ENCODE peak calls at places on chromosomes 3 and 15, in ten cellular contexts. One of them, this sample, is unnamed.

GRCh38 chr3:117603097-117603496 is 893.5 kb downstream of the TUSC7 start:
- DNase-seq in spleen: no peak
- DNase-seq in nephron progenitor cell: no peak
- DNase-seq in lower lobe of right lung: no peak
- DNase-seq in HFFc6: no peak
- DNase-seq in heart left ventricle: no peak
- DNase-seq in astrocyte of the spinal cord: no peak
- DNase-seq in hepatocyte: no peak
- DNase-seq in foreskin fibroblast: no peak
- DNase-seq in heart right ventricle: no peak
- DNase-seq in this sample: no peak

GRCh38 chr3:122004123-122004522 is 17.9 kb downstream of the ILDR1 start:
- DNase-seq in spleen: no peak
- DNase-seq in nephron progenitor cell: no peak
- DNase-seq in lower lobe of right lung: no peak
- DNase-seq in HFFc6: no peak
- DNase-seq in heart left ventricle: no peak
- DNase-seq in astrocyte of the spinal cord: no peak
- DNase-seq in hepatocyte: no peak
- DNase-seq in foreskin fibroblast: no peak
- DNase-seq in heart right ventricle: no peak
- DNase-seq in this sample: no peak

GRCh38 chr3:105006164-105006563 is 360.5 kb upstream of the ALCAM start:
- DNase-seq in spleen: no peak
- DNase-seq in nephron progenitor cell: no peak
- DNase-seq in lower lobe of right lung: no peak
- DNase-seq in HFFc6: no peak
- DNase-seq in heart left ventricle: no peak
- DNase-seq in astrocyte of the spinal cord: no peak
- DNase-seq in hepatocyte: no peak
- DNase-seq in foreskin fibroblast: no peak
- DNase-seq in heart right ventricle: no peak
- DNase-seq in this sample: no peak

GRCh38 chr15:78374436-78375393 is 34.6 kb downstream of the CRABP1 start:
- DNase-seq in spleen: peak; percentile 59
- DNase-seq in nephron progenitor cell: no peak
- DNase-seq in lower lobe of right lung: peak; percentile 52
- DNase-seq in HFFc6: no peak
- DNase-seq in heart left ventricle: no peak
- DNase-seq in astrocyte of the spinal cord: no peak
- DNase-seq in hepatocyte: peak; percentile 85
- DNase-seq in foreskin fibroblast: no peak
- DNase-seq in heart right ventricle: no peak
- DNase-seq in this sample: no peak

GRCh38 chr3:43290961-43291360 is 4.6 kb downstream of the SNRK start:
- DNase-seq in spleen: no peak
- DNase-seq in nephron progenitor cell: no peak
- DNase-seq in lower lobe of right lung: no peak
- DNase-seq in HFFc6: no peak
- DNase-seq in heart left ventricle: no peak
- DNase-seq in astrocyte of the spinal cord: peak; percentile 20
- DNase-seq in hepatocyte: no peak
- DNase-seq in foreskin fibroblast: peak; percentile 36
- DNase-seq in heart right ventricle: no peak
- DNase-seq in this sample: no peak

GRCh38 chr3:16723994-16724393 is 118.8 kb upstream of the DAZL start:
- DNase-seq in spleen: no peak
- DNase-seq in nephron progenitor cell: no peak
- DNase-seq in lower lobe of right lung: no peak
- DNase-seq in HFFc6: peak; percentile 54
- DNase-seq in heart left ventricle: no peak
- DNase-seq in astrocyte of the spinal cord: peak; percentile 53
- DNase-seq in hepatocyte: peak; percentile 12
- DNase-seq in foreskin fibroblast: peak; percentile 30
- DNase-seq in heart right ventricle: no peak
- DNase-seq in this sample: no peak

GRCh38 chr3:145188079-145188785 is 972.8 kb downstream of the PLOD2 start:
- DNase-seq in spleen: no peak
- DNase-seq in nephron progenitor cell: no peak
- DNase-seq in lower lobe of right lung: no peak
- DNase-seq in HFFc6: no peak
- DNase-seq in heart left ventricle: no peak
- DNase-seq in astrocyte of the spinal cord: no peak
- DNase-seq in hepatocyte: no peak
- DNase-seq in foreskin fibroblast: no peak
- DNase-seq in heart right ventricle: no peak
- DNase-seq in this sample: no peak

GRCh38 chr3:115512565-115513410 is 110.5 kb upstream of the GAP43 start:
- DNase-seq in spleen: no peak
- DNase-seq in nephron progenitor cell: peak; percentile 71
- DNase-seq in lower lobe of right lung: peak; percentile 48
- DNase-seq in HFFc6: no peak
- DNase-seq in heart left ventricle: peak; percentile 31
- DNase-seq in astrocyte of the spinal cord: peak; percentile 60
- DNase-seq in hepatocyte: peak; percentile 55
- DNase-seq in foreskin fibroblast: peak; percentile 74
- DNase-seq in heart right ventricle: peak; percentile 21
- DNase-seq in this sample: peak; percentile 57

GRCh38 chr3:32176989-32177701 is 61.3 kb upstream of the CMTM8 start:
- DNase-seq in spleen: no peak
- DNase-seq in nephron progenitor cell: peak; percentile 60
- DNase-seq in lower lobe of right lung: no peak
- DNase-seq in HFFc6: peak; percentile 46
- DNase-seq in heart left ventricle: no peak
- DNase-seq in astrocyte of the spinal cord: peak; percentile 64
- DNase-seq in hepatocyte: peak; percentile 82
- DNase-seq in foreskin fibroblast: peak; percentile 87
- DNase-seq in heart right ventricle: no peak
- DNase-seq in this sample: no peak

GRCh38 chr3:32399030-32399620 is 7.5 kb downstream of the CMTM7 start:
- DNase-seq in spleen: no peak
- DNase-seq in nephron progenitor cell: peak; percentile 25
- DNase-seq in lower lobe of right lung: no peak
- DNase-seq in HFFc6: peak; percentile 37
- DNase-seq in heart left ventricle: no peak
- DNase-seq in astrocyte of the spinal cord: peak; percentile 68
- DNase-seq in hepatocyte: peak; percentile 67
- DNase-seq in foreskin fibroblast: peak; percentile 71
- DNase-seq in heart right ventricle: no peak
- DNase-seq in this sample: no peak

GRCh38 chr3:34155666-34156065 is 357.2 kb downstream of the PDCD6IP start:
- DNase-seq in spleen: no peak
- DNase-seq in nephron progenitor cell: no peak
- DNase-seq in lower lobe of right lung: no peak
- DNase-seq in HFFc6: no peak
- DNase-seq in heart left ventricle: no peak
- DNase-seq in astrocyte of the spinal cord: no peak
- DNase-seq in hepatocyte: no peak
- DNase-seq in foreskin fibroblast: no peak
- DNase-seq in heart right ventricle: no peak
- DNase-seq in this sample: no peak

GRCh38 chr15:84833447-84833846 is 16.3 kb downstream of the ALPK3 start:
- DNase-seq in spleen: no peak
- DNase-seq in nephron progenitor cell: no peak
- DNase-seq in lower lobe of right lung: no peak
- DNase-seq in HFFc6: peak; percentile 25
- DNase-seq in heart left ventricle: no peak
- DNase-seq in astrocyte of the spinal cord: peak; percentile 26
- DNase-seq in hepatocyte: peak; percentile 35
- DNase-seq in foreskin fibroblast: peak; percentile 47
- DNase-seq in heart right ventricle: no peak
- DNase-seq in this sample: no peak

GRCh38 chr3:177521305-177521704 is 324.0 kb upstream of the TBL1XR1 start:
- DNase-seq in spleen: no peak
- DNase-seq in nephron progenitor cell: no peak
- DNase-seq in lower lobe of right lung: peak; percentile 84
- DNase-seq in HFFc6: no peak
- DNase-seq in heart left ventricle: no peak
- DNase-seq in astrocyte of the spinal cord: no peak
- DNase-seq in hepatocyte: peak; percentile 81
- DNase-seq in foreskin fibroblast: no peak
- DNase-seq in heart right ventricle: no peak
- DNase-seq in this sample: peak; percentile 41

GRCh38 chr3:177410734-177411133 is 213.5 kb upstream of the TBL1XR1 start:
- DNase-seq in spleen: no peak
- DNase-seq in nephron progenitor cell: no peak
- DNase-seq in lower lobe of right lung: no peak
- DNase-seq in HFFc6: no peak
- DNase-seq in heart left ventricle: no peak
- DNase-seq in astrocyte of the spinal cord: no peak
- DNase-seq in hepatocyte: no peak
- DNase-seq in foreskin fibroblast: no peak
- DNase-seq in heart right ventricle: no peak
- DNase-seq in this sample: no peak

GRCh38 chr3:136146981-136147729 is 49.0 kb downstream of the MSL2 start:
- DNase-seq in spleen: no peak
- DNase-seq in nephron progenitor cell: no peak
- DNase-seq in lower lobe of right lung: no peak
- DNase-seq in HFFc6: no peak
- DNase-seq in heart left ventricle: no peak
- DNase-seq in astrocyte of the spinal cord: no peak
- DNase-seq in hepatocyte: no peak
- DNase-seq in foreskin fibroblast: no peak
- DNase-seq in heart right ventricle: no peak
- DNase-seq in this sample: no peak

GRCh38 chr3:112302061-112302830 is 8.2 kb upstream of the SLC9C1 start:
- DNase-seq in spleen: no peak
- DNase-seq in nephron progenitor cell: no peak
- DNase-seq in lower lobe of right lung: no peak
- DNase-seq in HFFc6: no peak
- DNase-seq in heart left ventricle: no peak
- DNase-seq in astrocyte of the spinal cord: no peak
- DNase-seq in hepatocyte: peak; percentile 79
- DNase-seq in foreskin fibroblast: peak; percentile 6
- DNase-seq in heart right ventricle: no peak
- DNase-seq in this sample: no peak

GRCh38 chr3:112303811-112304325 is 9.9 kb upstream of the SLC9C1 start:
- DNase-seq in spleen: no peak
- DNase-seq in nephron progenitor cell: no peak
- DNase-seq in lower lobe of right lung: no peak
- DNase-seq in HFFc6: peak; percentile 3
- DNase-seq in heart left ventricle: peak; percentile 24
- DNase-seq in astrocyte of the spinal cord: peak; percentile 58
- DNase-seq in hepatocyte: peak; percentile 33
- DNase-seq in foreskin fibroblast: peak; percentile 63
- DNase-seq in heart right ventricle: no peak
- DNase-seq in this sample: no peak

GRCh38 chr3:112306825-112307224 is 12.8 kb upstream of the SLC9C1 start:
- DNase-seq in spleen: no peak
- DNase-seq in nephron progenitor cell: no peak
- DNase-seq in lower lobe of right lung: no peak
- DNase-seq in HFFc6: no peak
- DNase-seq in heart left ventricle: no peak
- DNase-seq in astrocyte of the spinal cord: no peak
- DNase-seq in hepatocyte: no peak
- DNase-seq in foreskin fibroblast: no peak
- DNase-seq in heart right ventricle: no peak
- DNase-seq in this sample: no peak

GRCh38 chr3:112302881-112303761 is 9.1 kb upstream of the SLC9C1 start:
- DNase-seq in spleen: no peak
- DNase-seq in nephron progenitor cell: no peak
- DNase-seq in lower lobe of right lung: no peak
- DNase-seq in HFFc6: no peak
- DNase-seq in heart left ventricle: no peak
- DNase-seq in astrocyte of the spinal cord: no peak
- DNase-seq in hepatocyte: peak; percentile 16
- DNase-seq in foreskin fibroblast: peak; percentile 40
- DNase-seq in heart right ventricle: no peak
- DNase-seq in this sample: no peak

GRCh38 chr3:112304611-112305010 is 10.6 kb upstream of the SLC9C1 start:
- DNase-seq in spleen: no peak
- DNase-seq in nephron progenitor cell: no peak
- DNase-seq in lower lobe of right lung: no peak
- DNase-seq in HFFc6: peak; percentile 8
- DNase-seq in heart left ventricle: no peak
- DNase-seq in astrocyte of the spinal cord: peak; percentile 15
- DNase-seq in hepatocyte: no peak
- DNase-seq in foreskin fibroblast: peak; percentile 40
- DNase-seq in heart right ventricle: no peak
- DNase-seq in this sample: no peak
- TF ChIP-seq CTCF in spleen: peak; percentile 32
- TF ChIP-seq CTCF in nephron progenitor cell: no peak
- TF ChIP-seq CTCF in lower lobe of right lung: no peak
- TF ChIP-seq CTCF in HFFc6: peak; percentile 71
- TF ChIP-seq CTCF in heart left ventricle: peak; percentile 27
- TF ChIP-seq CTCF in astrocyte of the spinal cord: peak; percentile 39
- TF ChIP-seq CTCF in hepatocyte: peak; percentile 24
- TF ChIP-seq CTCF in foreskin fibroblast: no peak
- TF ChIP-seq CTCF in heart right ventricle: no peak
- TF ChIP-seq CTCF in this sample: peak; percentile 62

GRCh38 chr15:51286816-51287215 is 51.6 kb downstream of the CYP19A1 start:
- DNase-seq in spleen: no peak
- DNase-seq in nephron progenitor cell: no peak
- DNase-seq in lower lobe of right lung: no peak
- DNase-seq in HFFc6: no peak
- DNase-seq in heart left ventricle: no peak
- DNase-seq in astrocyte of the spinal cord: no peak
- DNase-seq in hepatocyte: no peak
- DNase-seq in foreskin fibroblast: no peak
- DNase-seq in heart right ventricle: no peak
- DNase-seq in this sample: no peak
- TF ChIP-seq CTCF in spleen: no peak
- TF ChIP-seq CTCF in nephron progenitor cell: no peak
- TF ChIP-seq CTCF in lower lobe of right lung: peak; percentile 20
- TF ChIP-seq CTCF in HFFc6: no peak
- TF ChIP-seq CTCF in heart left ventricle: peak; percentile 34
- TF ChIP-seq CTCF in astrocyte of the spinal cord: no peak
- TF ChIP-seq CTCF in hepatocyte: peak; percentile 5
- TF ChIP-seq CTCF in foreskin fibroblast: no peak
- TF ChIP-seq CTCF in heart right ventricle: peak; percentile 43
- TF ChIP-seq CTCF in this sample: no peak

DNA sequence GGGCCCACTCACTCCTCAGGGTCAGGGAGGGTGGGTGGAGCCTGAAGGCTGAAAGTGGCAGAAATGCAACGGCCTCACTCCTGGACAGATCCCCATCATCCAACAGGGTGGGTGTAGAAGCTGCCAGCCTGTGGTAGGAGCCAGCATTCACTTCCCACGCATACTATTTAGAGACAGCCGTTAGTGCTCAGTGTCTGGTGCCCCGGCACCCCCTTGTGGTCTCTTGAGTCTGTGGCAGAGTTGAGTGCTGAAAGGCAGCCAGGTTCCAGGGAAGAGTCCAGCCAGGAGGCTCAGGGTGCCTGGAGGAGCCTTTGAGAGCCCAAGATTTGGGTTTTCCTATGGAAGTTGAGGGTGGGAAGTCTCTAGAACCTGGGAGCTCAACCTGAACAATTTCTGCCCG is 2.1 kb upstream of the GNAT1 start:
- DNase-seq in spleen: no peak
- DNase-seq in nephron progenitor cell: peak; percentile 68
- DNase-seq in lower lobe of right lung: peak; percentile 71
- DNase-seq in HFFc6: peak; percentile 79
- DNase-seq in heart left ventricle: peak; percentile 81
- DNase-seq in astrocyte of the spinal cord: peak; percentile 79
- DNase-seq in hepatocyte: peak; percentile 91
- DNase-seq in foreskin fibroblast: peak; percentile 92
- DNase-seq in heart right ventricle: peak; percentile 64
- DNase-seq in this sample: no peak
- TF ChIP-seq CTCF in spleen: peak; percentile 66
- TF ChIP-seq CTCF in nephron progenitor cell: peak; percentile 72
- TF ChIP-seq CTCF in lower lobe of right lung: peak; percentile 76
- TF ChIP-seq CTCF in HFFc6: peak; percentile 90
- TF ChIP-seq CTCF in heart left ventricle: peak; percentile 86
- TF ChIP-seq CTCF in astrocyte of the spinal cord: peak; percentile 94
- TF ChIP-seq CTCF in hepatocyte: peak; percentile 87
- TF ChIP-seq CTCF in foreskin fibroblast: peak; percentile 96
- TF ChIP-seq CTCF in heart right ventricle: peak; percentile 85
- TF ChIP-seq CTCF in this sample: peak; percentile 68

GRCh38 chr15:38853608-38854007 is 289.0 kb upstream of the RASGRP1 start:
- DNase-seq in spleen: no peak
- DNase-seq in nephron progenitor cell: peak; percentile 36
- DNase-seq in lower lobe of right lung: no peak
- DNase-seq in HFFc6: peak; percentile 33
- DNase-seq in heart left ventricle: no peak
- DNase-seq in astrocyte of the spinal cord: no peak
- DNase-seq in hepatocyte: peak; percentile 14
- DNase-seq in foreskin fibroblast: peak; percentile 47
- DNase-seq in heart right ventricle: no peak
- DNase-seq in this sample: no peak
- TF ChIP-seq CTCF in spleen: peak; percentile 38
- TF ChIP-seq CTCF in nephron progenitor cell: peak; percentile 31
- TF ChIP-seq CTCF in lower lobe of right lung: peak; percentile 10
- TF ChIP-seq CTCF in HFFc6: peak; percentile 72
- TF ChIP-seq CTCF in heart left ventricle: peak; percentile 18
- TF ChIP-seq CTCF in astrocyte of the spinal cord: peak; percentile 49
- TF ChIP-seq CTCF in hepatocyte: peak; percentile 21
- TF ChIP-seq CTCF in foreskin fibroblast: peak; percentile 46
- TF ChIP-seq CTCF in heart right ventricle: peak; percentile 24
- TF ChIP-seq CTCF in this sample: no peak

This sample was measured in mesothelial cell of epicardium.